ENCODE peak calls at places on chromosome 18, in six cellular contexts. D, T, V, E, M and L are unnamed samples.

GRCh38 chr18:49886891-49887764 is 73.8 kb upstream of the ACAA2 start:
- DNase-seq in D (no peak), T (no peak), V (no peak), E (no peak), M (peak), L (no peak)

GRCh38 chr18:25144835-25145234 is 207.1 kb downstream of the ZNF521 start:
- DNase-seq in D (no peak), T (no peak), V (peak), E (peak), M (no peak), L (peak)

GRCh38 chr18:23127145-23127544 is 8.1 kb upstream of the CABLES1 start:
- DNase-seq in D (no peak), T (no peak), V (no peak), E (no peak), M (no peak), L (no peak)

GRCh38 chr18:13387856-13388548 is 169.4 kb downstream of the LDLRAD4 start:
- DNase-seq in D (no peak), T (no peak), V (peak), E (no peak), M (no peak), L (peak)

GRCh38 chr18:3360211-3360610 is 89.8 kb upstream of the TGIF1 start:
- DNase-seq in D (no peak), T (no peak), V (no peak), E (peak), M (peak), L (no peak)

GRCh38 chr18:31687016-31687415 is 2.6 kb upstream of the B4GALT6 start:
- DNase-seq in D (no peak), T (no peak), V (no peak), E (no peak), M (no peak), L (no peak)

GRCh38 chr18:80033181-80034067 is 810 bp upstream of the RBFA start:
- DNase-seq in D (no peak), T (no peak), V (peak), E (no peak), M (peak), L (peak)

GRCh38 chr18:13973061-13973460 is 57.7 kb upstream of the MC2R start:
- DNase-seq in D (no peak), T (no peak), V (no peak), E (no peak), M (peak), L (no peak)

GRCh38 chr18:6868033-6868432 is 138.5 kb downstream of the ARHGAP28 start:
- DNase-seq in D (no peak), T (no peak), V (no peak), E (no peak), M (no peak), L (no peak)

GRCh38 chr18:79582978-79583377 is 96.6 kb upstream of the CTDP1 start:
- DNase-seq in D (no peak), T (no peak), V (no peak), E (no peak), M (no peak), L (no peak)

GRCh38 chr18:22705328-22705727 is 227.8 kb upstream of the RBBP8 start:
- DNase-seq in D (no peak), T (no peak), V (peak), E (no peak), M (no peak), L (peak)

GRCh38 chr18:3584897-3585460 is 135.0 kb downstream of the TGIF1 start:
- DNase-seq in D (no peak), T (no peak), V (no peak), E (no peak), M (peak), L (no peak)

GRCh38 chr18:24063121-24063731 is 48.7 kb downstream of the TTC39C start:
- DNase-seq in D (no peak), T (no peak), V (no peak), E (no peak), M (no peak), L (peak)

GRCh38 chr18:64053246-64053645 is 83.4 kb downstream of the SERPINB8 start:
- DNase-seq in D (no peak), T (no peak), V (no peak), E (no peak), M (no peak), L (no peak)

GRCh38 chr18:67728364-67728763 is 211.8 kb upstream of the DSEL start:
- DNase-seq in D (no peak), T (no peak), V (no peak), E (no peak), M (no peak), L (no peak)

GRCh38 chr18:79789091-79789891 is 8.4 kb upstream of the KCNG2 start:
- DNase-seq in D (no peak), T (no peak), V (no peak), E (no peak), M (no peak), L (no peak)

GRCh38 chr18:22311301-22311700 is 106.4 kb downstream of the CTAGE1 start:
- DNase-seq in D (no peak), T (no peak), V (peak), E (no peak), M (no peak), L (peak)

GRCh38 chr18:9366126-9366714 is 31.6 kb downstream of the TWSG1 start:
- DNase-seq in D (no peak), T (no peak), V (peak), E (peak), M (peak), L (peak)

GRCh38 chr18:9941660-9942059 is 27.8 kb downstream of the VAPA start:
- DNase-seq in D (no peak), T (no peak), V (no peak), E (no peak), M (no peak), L (no peak)